ENCODE peak calls at places on chromosomes 2 and 18, in five cellular contexts. Y is fibroblast of pulmonary artery; H is AG04450; R is amygdala; D is activated naive CD8-positive, alpha-beta T cell treated with anti-CD3 and anti-CD28 coated beads, Interleukin-2, amount 50 U/mL, for 24 hours. X is an unnamed sample.

GRCh38 chr2:65158557-65158956 is 28.7 kb upstream of the RAB1A start:
- DNase-seq in D (no peak), Y (no peak), R (no peak), H (no peak), X (no peak)

GRCh38 chr2:120406566-120406965 is 60.6 kb downstream of the INHBB start:
- DNase-seq in D (no peak), Y (no peak), R (no peak), H (no peak), X (no peak)

GRCh38 chr18:59715445-59715844 is 18.2 kb upstream of the CCBE1 start:
- DNase-seq in D (no peak), Y (peak), H (no peak), R (no peak), X (no peak)

GRCh38 chr2:42827647-42828486 is 35.5 kb upstream of the HAAO start:
- DNase-seq in Y (peak), H (peak), R (peak), D (peak), X (peak)

GRCh38 chr2:194723446-194723845 is 933.6 kb upstream of the SLC39A10 start:
- DNase-seq in H (no peak), D (no peak), R (no peak), Y (no peak), X (no peak)

GRCh38 chr18:22625406-22625805 is 207.7 kb upstream of the CTAGE1 start:
- DNase-seq in D (no peak), R (no peak), H (no peak), Y (no peak), X (no peak)

GRCh38 chr2:6073260-6074141 is 381.3 kb downstream of the SOX11 start:
- DNase-seq in Y (no peak), D (no peak), H (peak), R (no peak), X (no peak)

GRCh38 chr2:54508521-54508920 is 52.4 kb downstream of the SPTBN1 start:
- DNase-seq in Y (no peak), R (no peak), H (no peak), D (no peak), X (no peak)

GRCh38 chr2:23436346-23437099 is 51.5 kb downstream of the KLHL29 start:
- DNase-seq in D (peak), R (no peak), Y (no peak), H (no peak), X (no peak)

GRCh38 chr2:149185942-149186490 is 144.4 kb upstream of the LYPD6 start:
- DNase-seq in Y (no peak), D (no peak), R (no peak), H (no peak), X (no peak)

X was measured in pancreas.